ENCODE peak calls at places on chromosomes 3 and 15, in five cellular contexts. T is HepG2, P is HEK293T, U is GM12878, D is H1. I is an unnamed sample.

GRCh38 chr15:90953947-90954711 is 555 bp upstream of the RCCD1 start:
- DNase-seq in T (no peak), P (no peak), U (no peak), D (no peak), I (no peak)

GRCh38 chr3:49015765-49016164 is 2.6 kb downstream of the DALRD3 start:
- DNase-seq in T (no peak), P (no peak), U (no peak), D (no peak), I (no peak)

GRCh38 chr3:62873672-62874397 is 1.4 kb downstream of the CADPS start:
- DNase-seq in T (no peak), P (peak; percentile 46), U (no peak), D (peak; percentile 90), I (peak; percentile 82)

GRCh38 chr15:63497642-63498100 is 6.7 kb upstream of the USP3 start:
- DNase-seq in T (no peak), P (no peak), U (no peak), D (no peak), I (no peak)

GRCh38 chr3:13112521-13113345 is 39.5 kb upstream of the IQSEC1 start:
- DNase-seq in T (no peak), P (no peak), U (no peak), D (no peak), I (no peak)

GRCh38 chr3:49248828-49249227 is 28.2 kb downstream of the C3orf62 start:
- DNase-seq in T (no peak), P (no peak), U (peak; percentile 12), D (no peak), I (no peak)

GRCh38 chr3:152724270-152724669 is 110.7 kb upstream of the P2RY1 start:
- DNase-seq in T (no peak), P (no peak), U (no peak), D (no peak), I (no peak)

GRCh38 chr3:149553781-149554451 is 79.4 kb downstream of the TM4SF4 start:
- DNase-seq in T (no peak), P (no peak), U (no peak), D (no peak), I (no peak)

GRCh38 chr3:184757010-184757651 is 45.3 kb upstream of the MAGEF1 start:
- DNase-seq in T (no peak), P (no peak), U (no peak), D (no peak), I (no peak)

GRCh38 chr15:31078461-31078860 is 23.1 kb downstream of the TRPM1 start:
- DNase-seq in T (no peak), P (no peak), U (no peak), D (peak; percentile 43), I (no peak)

GRCh38 chr3:183466575-183466974 is 38.2 kb upstream of the MCF2L2 start:
- DNase-seq in T (no peak), P (no peak), U (no peak), D (peak; percentile 35), I (no peak)

GRCh38 chr15:35548435-35548834 is 2.5 kb upstream of the DPH6 start:
- DNase-seq in T (no peak), P (no peak), U (no peak), D (no peak), I (peak; percentile 49)

GRCh38 chr3:43286886-43287301 is 554 bp downstream of the SNRK start:
- DNase-seq in T (no peak), P (peak; percentile 60), U (no peak), D (peak; percentile 50), I (no peak)

GRCh38 chr3:29486087-29486486 is 205.2 kb downstream of the RBMS3 start:
- DNase-seq in T (no peak), P (no peak), U (peak; percentile 30), D (no peak), I (no peak)

GRCh38 chr15:93049914-93050534 is 39.0 kb downstream of the RGMA start:
- DNase-seq in T (no peak), P (no peak), U (no peak), D (no peak), I (no peak)

GRCh38 chr3:50490438-50490970 is 12.9 kb downstream of the CACNA2D2 start:
- DNase-seq in T (no peak), P (no peak), U (no peak), D (no peak), I (no peak)

GRCh38 chr3:189977174-189977573 is 143.5 kb downstream of the P3H2 start:
- DNase-seq in T (no peak), P (no peak), U (no peak), D (no peak), I (no peak)

GRCh38 chr3:193978446-193978845 is 157.5 kb upstream of the HES1 start:
- DNase-seq in T (no peak), P (no peak), U (no peak), D (no peak), I (no peak)

GRCh38 chr3:39110041-39110639 is 2.7 kb downstream of the TTC21A start:
- DNase-seq in T (no peak), P (peak; percentile 34), U (no peak), D (no peak), I (no peak)

GRCh38 chr3:152419748-152420147 is 151.0 kb downstream of the MBNL1 start:
- DNase-seq in T (no peak), P (no peak), U (no peak), D (no peak), I (no peak)

GRCh38 chr15:73246411-73246810 is 122.3 kb downstream of the HCN4 start:
- DNase-seq in T (no peak), P (no peak), U (no peak), D (no peak), I (no peak)

GRCh38 chr15:37291920-37292319 is 191.6 kb upstream of the MEIS2 start:
- DNase-seq in T (no peak), P (no peak), U (no peak), D (no peak), I (no peak)

GRCh38 chr3:184259878-184260570 is 1.3 kb downstream of the CAMK2N2 start:
- DNase-seq in T (no peak), P (peak; percentile 58), U (no peak), D (peak; percentile 69), I (no peak)

GRCh38 chr15:38531509-38531908 is 33.1 kb downstream of the RASGRP1 start:
- DNase-seq in T (no peak), P (no peak), U (no peak), D (no peak), I (no peak)

GRCh38 chr15:25022233-25022632 is 67.4 kb downstream of the SNRPN start:
- DNase-seq in T (no peak), P (no peak), U (no peak), D (no peak), I (no peak)

GRCh38 chr3:30162579-30162978 is 443.8 kb upstream of the TGFBR2 start:
- DNase-seq in T (no peak), P (no peak), U (no peak), D (no peak), I (no peak)

GRCh38 chr3:73389104-73389809 is 235.5 kb downstream of the PDZRN3 start:
- DNase-seq in T (no peak), P (no peak), U (no peak), D (no peak), I (no peak)

DNA sequence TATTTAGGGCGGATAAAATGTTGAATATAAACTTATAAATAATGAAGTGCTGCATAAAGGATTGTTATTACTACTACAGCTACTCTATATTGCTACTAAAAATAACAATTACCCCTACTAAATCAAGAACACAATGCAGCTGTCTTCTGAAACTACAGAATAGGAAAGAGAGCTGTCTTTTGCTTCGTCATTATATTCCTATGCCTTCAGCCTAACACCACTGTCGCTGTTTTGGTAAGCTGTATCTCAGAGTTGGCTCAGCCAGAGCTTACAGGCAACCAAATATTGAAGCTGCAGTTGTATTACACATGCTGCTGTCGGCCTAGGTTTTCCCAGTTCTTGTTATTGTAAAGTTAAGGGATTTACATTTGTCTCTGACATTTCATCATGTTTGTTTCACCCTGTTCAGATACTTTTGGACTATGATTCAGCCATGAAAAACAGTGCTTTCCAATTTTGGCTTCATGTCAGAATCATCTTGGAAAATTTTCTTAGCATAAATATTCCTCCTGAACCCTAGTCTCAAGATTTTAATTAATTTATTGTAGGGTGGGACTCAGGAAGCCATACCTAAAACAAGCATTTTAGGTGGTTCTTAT is 31.3 kb upstream of the LPP start:
- DNase-seq in T (peak; percentile 67), P (no peak), U (no peak), D (no peak), I (no peak)
- TF ChIP-seq SUZ12 in T (no peak), P (no peak), U (no peak), D (no peak), I (no peak)

GRCh38 chr15:57541271-57541670 is 50.4 kb upstream of the MYZAP start:
- DNase-seq in T (no peak), P (no peak), U (no peak), D (no peak), I (no peak)

GRCh38 chr15:57540736-57541135 is 51.0 kb upstream of the MYZAP start:
- DNase-seq in T (no peak), P (no peak), U (peak; percentile 61), D (no peak), I (no peak)

GRCh38 chr15:57544840-57545239 is 46.9 kb upstream of the MYZAP start:
- DNase-seq in T (no peak), P (no peak), U (no peak), D (no peak), I (no peak)

GRCh38 chr15:57542505-57542817 is 49.2 kb upstream of the MYZAP start:
- DNase-seq in T (no peak), P (no peak), U (no peak), D (no peak), I (no peak)

GRCh38 chr15:57541805-57542504 is 49.7 kb upstream of the MYZAP start:
- DNase-seq in T (peak; percentile 44), P (peak; percentile 53), U (no peak), D (peak; percentile 83), I (no peak)
- TF ChIP-seq SUZ12 in T (no peak), P (no peak), U (no peak), D (no peak), I (no peak)

DNA sequence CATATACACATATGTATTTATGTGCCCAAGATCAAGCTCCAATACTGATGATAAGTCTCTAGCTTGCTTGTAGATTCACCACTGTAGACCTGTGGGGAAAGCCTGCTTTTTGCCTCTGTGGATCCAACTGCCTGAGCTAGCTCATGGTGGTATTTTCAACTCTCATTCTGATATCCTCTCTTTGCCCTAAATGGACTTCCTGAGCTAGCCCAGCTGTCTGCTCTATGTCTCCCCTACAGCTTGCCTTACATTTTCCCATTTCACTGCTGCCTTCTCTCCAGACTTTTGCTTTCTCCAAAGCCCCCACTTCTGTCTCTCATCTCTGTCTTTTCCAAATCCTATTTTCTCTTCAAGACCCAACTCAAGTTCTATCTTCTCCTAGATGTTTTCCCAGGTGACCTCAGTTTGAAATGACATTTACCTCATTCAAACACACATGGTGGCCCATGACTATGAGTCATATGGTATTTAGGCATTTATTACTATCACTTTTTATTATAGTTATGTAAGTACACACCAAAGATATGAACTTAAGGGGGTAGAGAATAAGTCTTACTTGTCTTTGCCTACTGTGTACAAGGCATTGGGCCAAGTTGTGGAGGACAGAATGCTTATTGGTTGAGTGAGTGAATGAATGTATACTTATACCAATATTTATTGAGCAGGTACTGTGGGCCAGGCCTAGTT is 191.7 kb downstream of the NR1D2 start:
- DNase-seq in T (no peak), P (no peak), U (no peak), D (no peak), I (no peak)
- TF ChIP-seq SUZ12 in T (no peak), P (no peak), U (no peak), D (no peak), I (no peak)

DNA sequence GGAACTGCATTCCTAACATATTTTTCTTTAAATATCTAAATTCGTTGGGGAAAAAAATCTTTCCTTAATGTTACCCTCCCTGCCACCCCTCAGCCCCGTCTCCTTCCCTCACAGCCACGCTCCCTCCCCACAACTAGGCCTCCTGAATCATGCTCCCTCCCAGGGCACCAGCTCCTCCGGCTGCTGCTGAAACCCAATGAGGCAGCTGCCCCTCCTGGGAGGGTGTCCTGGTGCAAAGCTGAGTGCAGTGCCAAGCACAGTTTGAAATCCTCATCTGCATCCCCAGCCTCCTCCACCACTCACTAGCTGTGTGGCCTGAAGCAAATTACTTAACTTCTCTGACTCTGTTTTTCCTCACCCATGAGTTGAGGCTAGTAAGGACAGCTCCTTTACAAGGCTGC is 2.7 kb upstream of the NR2E3 start:
- DNase-seq in T (no peak), P (no peak), U (no peak), D (peak; percentile 61), I (no peak)
- TF ChIP-seq SUZ12 in T (no peak), P (no peak), U (no peak), D (no peak), I (no peak)